ENCODE peak calls at places on chromosome 5, in nine cellular contexts. One of them, this sample, is unnamed.

GRCh38 chr5:174717826-174718455 is 6.4 kb upstream of the MSX2 start:
- DNase-seq in Right ventricle myocardium inferior: no peak
- DNase-seq in fibroblast of the conjunctiva: no peak
- DNase-seq in HEK293T: no peak
- DNase-seq in activated T-helper 9 cell treated with anti-CD3 and anti-CD28 coated beads, Interleukin-2, amount 50 U/mL, for 16 hours: no peak
- DNase-seq in stimulated activated CD8-positive, alpha-beta memory T cell treated with anti-CD3 and anti-CD28 coated beads, Interleukin-4, amount 100 ng/mL, for 24 hours: no peak
- DNase-seq in GM18507: no peak
- DNase-seq in aorta: no peak
- DNase-seq in stimulated activated CD4-positive, alpha-beta T cell treated with anti-CD3 and anti-CD28 coated beads, Interleukin-4, amount 100 ng/mL, for 1 hour: no peak
- DNase-seq in this sample: no peak

GRCh38 chr5:135566422-135567416 is 12.1 kb downstream of the CXCL14 start:
- DNase-seq in stimulated activated CD8-positive, alpha-beta memory T cell treated with anti-CD3 and anti-CD28 coated beads, Interleukin-4, amount 100 ng/mL, for 24 hours: no peak
- DNase-seq in fibroblast of the conjunctiva: no peak
- DNase-seq in aorta: no peak
- DNase-seq in stimulated activated CD4-positive, alpha-beta T cell treated with anti-CD3 and anti-CD28 coated beads, Interleukin-4, amount 100 ng/mL, for 1 hour: no peak
- DNase-seq in activated T-helper 9 cell treated with anti-CD3 and anti-CD28 coated beads, Interleukin-2, amount 50 U/mL, for 16 hours: no peak
- DNase-seq in Right ventricle myocardium inferior: no peak
- DNase-seq in GM18507: no peak
- DNase-seq in HEK293T: no peak
- DNase-seq in this sample: no peak

GRCh38 chr5:170739446-170739845 is 44.1 kb upstream of the GABRP start:
- DNase-seq in fibroblast of the conjunctiva: no peak
- DNase-seq in HEK293T: no peak
- DNase-seq in stimulated activated CD4-positive, alpha-beta T cell treated with anti-CD3 and anti-CD28 coated beads, Interleukin-4, amount 100 ng/mL, for 1 hour: no peak
- DNase-seq in Right ventricle myocardium inferior: no peak
- DNase-seq in GM18507: no peak
- DNase-seq in activated T-helper 9 cell treated with anti-CD3 and anti-CD28 coated beads, Interleukin-2, amount 50 U/mL, for 16 hours: no peak
- DNase-seq in stimulated activated CD8-positive, alpha-beta memory T cell treated with anti-CD3 and anti-CD28 coated beads, Interleukin-4, amount 100 ng/mL, for 24 hours: no peak
- DNase-seq in aorta: no peak
- DNase-seq in this sample: no peak

GRCh38 chr5:3888290-3888689 is 292.7 kb downstream of the IRX1 start:
- DNase-seq in activated T-helper 9 cell treated with anti-CD3 and anti-CD28 coated beads, Interleukin-2, amount 50 U/mL, for 16 hours: no peak
- DNase-seq in GM18507: no peak
- DNase-seq in Right ventricle myocardium inferior: no peak
- DNase-seq in stimulated activated CD8-positive, alpha-beta memory T cell treated with anti-CD3 and anti-CD28 coated beads, Interleukin-4, amount 100 ng/mL, for 24 hours: no peak
- DNase-seq in fibroblast of the conjunctiva: no peak
- DNase-seq in aorta: no peak
- DNase-seq in HEK293T: no peak
- DNase-seq in stimulated activated CD4-positive, alpha-beta T cell treated with anti-CD3 and anti-CD28 coated beads, Interleukin-4, amount 100 ng/mL, for 1 hour: no peak
- DNase-seq in this sample: no peak

GRCh38 chr5:33023649-33024048 is 312.5 kb downstream of the NPR3 start:
- DNase-seq in stimulated activated CD4-positive, alpha-beta T cell treated with anti-CD3 and anti-CD28 coated beads, Interleukin-4, amount 100 ng/mL, for 1 hour: no peak
- DNase-seq in activated T-helper 9 cell treated with anti-CD3 and anti-CD28 coated beads, Interleukin-2, amount 50 U/mL, for 16 hours: no peak
- DNase-seq in stimulated activated CD8-positive, alpha-beta memory T cell treated with anti-CD3 and anti-CD28 coated beads, Interleukin-4, amount 100 ng/mL, for 24 hours: no peak
- DNase-seq in aorta: no peak
- DNase-seq in Right ventricle myocardium inferior: no peak
- DNase-seq in fibroblast of the conjunctiva: no peak
- DNase-seq in HEK293T: no peak
- DNase-seq in GM18507: no peak
- DNase-seq in this sample: no peak

GRCh38 chr5:25064306-25064705 is 419.5 kb upstream of the CDH10 start:
- DNase-seq in fibroblast of the conjunctiva: no peak
- DNase-seq in Right ventricle myocardium inferior: no peak
- DNase-seq in activated T-helper 9 cell treated with anti-CD3 and anti-CD28 coated beads, Interleukin-2, amount 50 U/mL, for 16 hours: no peak
- DNase-seq in aorta: no peak
- DNase-seq in GM18507: no peak
- DNase-seq in stimulated activated CD4-positive, alpha-beta T cell treated with anti-CD3 and anti-CD28 coated beads, Interleukin-4, amount 100 ng/mL, for 1 hour: no peak
- DNase-seq in HEK293T: no peak
- DNase-seq in stimulated activated CD8-positive, alpha-beta memory T cell treated with anti-CD3 and anti-CD28 coated beads, Interleukin-4, amount 100 ng/mL, for 24 hours: no peak
- DNase-seq in this sample: no peak

GRCh38 chr5:149421834-149422233 is 42.7 kb upstream of the IL17B start:
- DNase-seq in GM18507: no peak
- DNase-seq in activated T-helper 9 cell treated with anti-CD3 and anti-CD28 coated beads, Interleukin-2, amount 50 U/mL, for 16 hours: no peak
- DNase-seq in HEK293T: no peak
- DNase-seq in aorta: no peak
- DNase-seq in Right ventricle myocardium inferior: no peak
- DNase-seq in stimulated activated CD8-positive, alpha-beta memory T cell treated with anti-CD3 and anti-CD28 coated beads, Interleukin-4, amount 100 ng/mL, for 24 hours: no peak
- DNase-seq in stimulated activated CD4-positive, alpha-beta T cell treated with anti-CD3 and anti-CD28 coated beads, Interleukin-4, amount 100 ng/mL, for 1 hour: no peak
- DNase-seq in fibroblast of the conjunctiva: no peak
- DNase-seq in this sample: peak

GRCh38 chr5:67998709-67999251 is 216.8 kb upstream of the PIK3R1 start:
- DNase-seq in activated T-helper 9 cell treated with anti-CD3 and anti-CD28 coated beads, Interleukin-2, amount 50 U/mL, for 16 hours: no peak
- DNase-seq in stimulated activated CD8-positive, alpha-beta memory T cell treated with anti-CD3 and anti-CD28 coated beads, Interleukin-4, amount 100 ng/mL, for 24 hours: no peak
- DNase-seq in aorta: peak
- DNase-seq in Right ventricle myocardium inferior: peak
- DNase-seq in HEK293T: no peak
- DNase-seq in fibroblast of the conjunctiva: no peak
- DNase-seq in GM18507: no peak
- DNase-seq in stimulated activated CD4-positive, alpha-beta T cell treated with anti-CD3 and anti-CD28 coated beads, Interleukin-4, amount 100 ng/mL, for 1 hour: no peak
- DNase-seq in this sample: peak

GRCh38 chr5:78483809-78484521 is 123.5 kb downstream of the SCAMP1 start:
- DNase-seq in Right ventricle myocardium inferior: no peak
- DNase-seq in stimulated activated CD8-positive, alpha-beta memory T cell treated with anti-CD3 and anti-CD28 coated beads, Interleukin-4, amount 100 ng/mL, for 24 hours: no peak
- DNase-seq in HEK293T: no peak
- DNase-seq in GM18507: no peak
- DNase-seq in fibroblast of the conjunctiva: peak
- DNase-seq in aorta: no peak
- DNase-seq in activated T-helper 9 cell treated with anti-CD3 and anti-CD28 coated beads, Interleukin-2, amount 50 U/mL, for 16 hours: no peak
- DNase-seq in stimulated activated CD4-positive, alpha-beta T cell treated with anti-CD3 and anti-CD28 coated beads, Interleukin-4, amount 100 ng/mL, for 1 hour: no peak
- DNase-seq in this sample: no peak

GRCh38 chr5:24208540-24209141 is 436.1 kb downstream of the CDH10 start:
- DNase-seq in Right ventricle myocardium inferior: no peak
- DNase-seq in aorta: no peak
- DNase-seq in GM18507: no peak
- DNase-seq in HEK293T: no peak
- DNase-seq in stimulated activated CD4-positive, alpha-beta T cell treated with anti-CD3 and anti-CD28 coated beads, Interleukin-4, amount 100 ng/mL, for 1 hour: no peak
- DNase-seq in stimulated activated CD8-positive, alpha-beta memory T cell treated with anti-CD3 and anti-CD28 coated beads, Interleukin-4, amount 100 ng/mL, for 24 hours: no peak
- DNase-seq in activated T-helper 9 cell treated with anti-CD3 and anti-CD28 coated beads, Interleukin-2, amount 50 U/mL, for 16 hours: no peak
- DNase-seq in fibroblast of the conjunctiva: no peak
- DNase-seq in this sample: no peak

GRCh38 chr5:84274585-84275468 is 109.9 kb downstream of the EDIL3 start:
- DNase-seq in GM18507: no peak
- DNase-seq in activated T-helper 9 cell treated with anti-CD3 and anti-CD28 coated beads, Interleukin-2, amount 50 U/mL, for 16 hours: no peak
- DNase-seq in stimulated activated CD8-positive, alpha-beta memory T cell treated with anti-CD3 and anti-CD28 coated beads, Interleukin-4, amount 100 ng/mL, for 24 hours: no peak
- DNase-seq in fibroblast of the conjunctiva: peak
- DNase-seq in Right ventricle myocardium inferior: peak
- DNase-seq in stimulated activated CD4-positive, alpha-beta T cell treated with anti-CD3 and anti-CD28 coated beads, Interleukin-4, amount 100 ng/mL, for 1 hour: no peak
- DNase-seq in aorta: no peak
- DNase-seq in HEK293T: peak
- DNase-seq in this sample: no peak

GRCh38 chr5:80884851-80885697 is 75.1 kb upstream of the RASGRF2 start:
- DNase-seq in activated T-helper 9 cell treated with anti-CD3 and anti-CD28 coated beads, Interleukin-2, amount 50 U/mL, for 16 hours: no peak
- DNase-seq in fibroblast of the conjunctiva: no peak
- DNase-seq in GM18507: no peak
- DNase-seq in HEK293T: no peak
- DNase-seq in aorta: no peak
- DNase-seq in stimulated activated CD4-positive, alpha-beta T cell treated with anti-CD3 and anti-CD28 coated beads, Interleukin-4, amount 100 ng/mL, for 1 hour: no peak
- DNase-seq in Right ventricle myocardium inferior: no peak
- DNase-seq in stimulated activated CD8-positive, alpha-beta memory T cell treated with anti-CD3 and anti-CD28 coated beads, Interleukin-4, amount 100 ng/mL, for 24 hours: no peak
- DNase-seq in this sample: no peak

GRCh38 chr5:88245241-88245892 is 23.3 kb downstream of the TMEM161B start:
- DNase-seq in stimulated activated CD4-positive, alpha-beta T cell treated with anti-CD3 and anti-CD28 coated beads, Interleukin-4, amount 100 ng/mL, for 1 hour: no peak
- DNase-seq in aorta: no peak
- DNase-seq in GM18507: no peak
- DNase-seq in HEK293T: no peak
- DNase-seq in Right ventricle myocardium inferior: no peak
- DNase-seq in stimulated activated CD8-positive, alpha-beta memory T cell treated with anti-CD3 and anti-CD28 coated beads, Interleukin-4, amount 100 ng/mL, for 24 hours: no peak
- DNase-seq in fibroblast of the conjunctiva: no peak
- DNase-seq in activated T-helper 9 cell treated with anti-CD3 and anti-CD28 coated beads, Interleukin-2, amount 50 U/mL, for 16 hours: no peak
- DNase-seq in this sample: no peak

GRCh38 chr5:135141303-135142268 is 107.6 kb upstream of the PITX1 start:
- DNase-seq in stimulated activated CD8-positive, alpha-beta memory T cell treated with anti-CD3 and anti-CD28 coated beads, Interleukin-4, amount 100 ng/mL, for 24 hours: no peak
- DNase-seq in Right ventricle myocardium inferior: no peak
- DNase-seq in HEK293T: no peak
- DNase-seq in aorta: peak
- DNase-seq in GM18507: no peak
- DNase-seq in activated T-helper 9 cell treated with anti-CD3 and anti-CD28 coated beads, Interleukin-2, amount 50 U/mL, for 16 hours: no peak
- DNase-seq in stimulated activated CD4-positive, alpha-beta T cell treated with anti-CD3 and anti-CD28 coated beads, Interleukin-4, amount 100 ng/mL, for 1 hour: no peak
- DNase-seq in fibroblast of the conjunctiva: no peak
- DNase-seq in this sample: no peak

GRCh38 chr5:135215617-135215995 is 181.6 kb upstream of the PITX1 start:
- DNase-seq in Right ventricle myocardium inferior: no peak
- DNase-seq in stimulated activated CD4-positive, alpha-beta T cell treated with anti-CD3 and anti-CD28 coated beads, Interleukin-4, amount 100 ng/mL, for 1 hour: no peak
- DNase-seq in activated T-helper 9 cell treated with anti-CD3 and anti-CD28 coated beads, Interleukin-2, amount 50 U/mL, for 16 hours: no peak
- DNase-seq in fibroblast of the conjunctiva: no peak
- DNase-seq in GM18507: no peak
- DNase-seq in aorta: no peak
- DNase-seq in stimulated activated CD8-positive, alpha-beta memory T cell treated with anti-CD3 and anti-CD28 coated beads, Interleukin-4, amount 100 ng/mL, for 24 hours: no peak
- DNase-seq in HEK293T: no peak
- DNase-seq in this sample: no peak

GRCh38 chr5:157265714-157266285 is at the start of gene CYFIP2:
- DNase-seq in activated T-helper 9 cell treated with anti-CD3 and anti-CD28 coated beads, Interleukin-2, amount 50 U/mL, for 16 hours: peak
- DNase-seq in fibroblast of the conjunctiva: no peak
- DNase-seq in aorta: peak
- DNase-seq in HEK293T: peak
- DNase-seq in stimulated activated CD8-positive, alpha-beta memory T cell treated with anti-CD3 and anti-CD28 coated beads, Interleukin-4, amount 100 ng/mL, for 24 hours: peak
- DNase-seq in Right ventricle myocardium inferior: peak
- DNase-seq in GM18507: peak
- DNase-seq in stimulated activated CD4-positive, alpha-beta T cell treated with anti-CD3 and anti-CD28 coated beads, Interleukin-4, amount 100 ng/mL, for 1 hour: peak
- DNase-seq in this sample: peak

GRCh38 chr5:141848771-141849370 is 29.3 kb downstream of the PCDH1 start:
- DNase-seq in Right ventricle myocardium inferior: no peak
- DNase-seq in GM18507: no peak
- DNase-seq in stimulated activated CD8-positive, alpha-beta memory T cell treated with anti-CD3 and anti-CD28 coated beads, Interleukin-4, amount 100 ng/mL, for 24 hours: peak
- DNase-seq in HEK293T: no peak
- DNase-seq in aorta: peak
- DNase-seq in fibroblast of the conjunctiva: no peak
- DNase-seq in activated T-helper 9 cell treated with anti-CD3 and anti-CD28 coated beads, Interleukin-2, amount 50 U/mL, for 16 hours: no peak
- DNase-seq in stimulated activated CD4-positive, alpha-beta T cell treated with anti-CD3 and anti-CD28 coated beads, Interleukin-4, amount 100 ng/mL, for 1 hour: peak
- DNase-seq in this sample: peak

GRCh38 chr5:63768221-63768620 is 194.0 kb downstream of the HTR1A start:
- DNase-seq in activated T-helper 9 cell treated with anti-CD3 and anti-CD28 coated beads, Interleukin-2, amount 50 U/mL, for 16 hours: no peak
- DNase-seq in Right ventricle myocardium inferior: no peak
- DNase-seq in stimulated activated CD4-positive, alpha-beta T cell treated with anti-CD3 and anti-CD28 coated beads, Interleukin-4, amount 100 ng/mL, for 1 hour: no peak
- DNase-seq in fibroblast of the conjunctiva: no peak
- DNase-seq in stimulated activated CD8-positive, alpha-beta memory T cell treated with anti-CD3 and anti-CD28 coated beads, Interleukin-4, amount 100 ng/mL, for 24 hours: no peak
- DNase-seq in aorta: no peak
- DNase-seq in HEK293T: no peak
- DNase-seq in GM18507: no peak
- DNase-seq in this sample: no peak

GRCh38 chr5:178206166-178207101 is 2.1 kb downstream of the HNRNPAB start:
- DNase-seq in activated T-helper 9 cell treated with anti-CD3 and anti-CD28 coated beads, Interleukin-2, amount 50 U/mL, for 16 hours: no peak
- DNase-seq in fibroblast of the conjunctiva: no peak
- DNase-seq in stimulated activated CD8-positive, alpha-beta memory T cell treated with anti-CD3 and anti-CD28 coated beads, Interleukin-4, amount 100 ng/mL, for 24 hours: no peak
- DNase-seq in HEK293T: no peak
- DNase-seq in aorta: no peak
- DNase-seq in GM18507: no peak
- DNase-seq in Right ventricle myocardium inferior: no peak
- DNase-seq in stimulated activated CD4-positive, alpha-beta T cell treated with anti-CD3 and anti-CD28 coated beads, Interleukin-4, amount 100 ng/mL, for 1 hour: no peak
- DNase-seq in this sample: no peak

GRCh38 chr5:170520319-170520718 is 16.5 kb downstream of the KCNIP1 start:
- DNase-seq in activated T-helper 9 cell treated with anti-CD3 and anti-CD28 coated beads, Interleukin-2, amount 50 U/mL, for 16 hours: no peak
- DNase-seq in Right ventricle myocardium inferior: no peak
- DNase-seq in aorta: no peak
- DNase-seq in stimulated activated CD8-positive, alpha-beta memory T cell treated with anti-CD3 and anti-CD28 coated beads, Interleukin-4, amount 100 ng/mL, for 24 hours: no peak
- DNase-seq in GM18507: no peak
- DNase-seq in HEK293T: no peak
- DNase-seq in stimulated activated CD4-positive, alpha-beta T cell treated with anti-CD3 and anti-CD28 coated beads, Interleukin-4, amount 100 ng/mL, for 1 hour: no peak
- DNase-seq in fibroblast of the conjunctiva: no peak
- DNase-seq in this sample: no peak

GRCh38 chr5:41143124-41143523 is 70.2 kb downstream of the C6 start:
- DNase-seq in aorta: no peak
- DNase-seq in stimulated activated CD4-positive, alpha-beta T cell treated with anti-CD3 and anti-CD28 coated beads, Interleukin-4, amount 100 ng/mL, for 1 hour: no peak
- DNase-seq in GM18507: no peak
- DNase-seq in fibroblast of the conjunctiva: no peak
- DNase-seq in stimulated activated CD8-positive, alpha-beta memory T cell treated with anti-CD3 and anti-CD28 coated beads, Interleukin-4, amount 100 ng/mL, for 24 hours: no peak
- DNase-seq in Right ventricle myocardium inferior: no peak
- DNase-seq in HEK293T: no peak
- DNase-seq in activated T-helper 9 cell treated with anti-CD3 and anti-CD28 coated beads, Interleukin-2, amount 50 U/mL, for 16 hours: no peak
- DNase-seq in this sample: no peak

GRCh38 chr5:84088996-84089395 is 295.7 kb downstream of the EDIL3 start:
- DNase-seq in activated T-helper 9 cell treated with anti-CD3 and anti-CD28 coated beads, Interleukin-2, amount 50 U/mL, for 16 hours: no peak
- DNase-seq in GM18507: no peak
- DNase-seq in Right ventricle myocardium inferior: no peak
- DNase-seq in HEK293T: peak
- DNase-seq in stimulated activated CD4-positive, alpha-beta T cell treated with anti-CD3 and anti-CD28 coated beads, Interleukin-4, amount 100 ng/mL, for 1 hour: no peak
- DNase-seq in stimulated activated CD8-positive, alpha-beta memory T cell treated with anti-CD3 and anti-CD28 coated beads, Interleukin-4, amount 100 ng/mL, for 24 hours: no peak
- DNase-seq in fibroblast of the conjunctiva: peak
- DNase-seq in aorta: no peak
- DNase-seq in this sample: no peak

This sample was measured in right cardiac atrium.